ENCODE peak calls at places on chromosomes 12 and 14, in four cellular contexts. R is gastrocnemius medialis, H is upper lobe of right lung, V is GM23338. X is an unnamed sample. For H3K4me1 and H3K27me3, the result is how much of the 10 kb centered on the place peaks cover.

GRCh38 chr12:122022393-122023338 is 982 bp downstream of the BCL7A start:
- DNase-seq in V (peak), R (no peak), H (peak), X (no peak)

GRCh38 chr12:57983150-57983857 is 41.9 kb downstream of the ATP23 start:
- DNase-seq in V (peak), H (no peak), R (no peak), X (peak)

GRCh38 chr14:72741836-72742681 is 151.8 kb downstream of the DPF3 start:
- DNase-seq in H (no peak), V (peak), R (no peak), X (peak)

GRCh38 chr12:76008438-76008837 is 23.1 kb downstream of the PHLDA1 start:
- DNase-seq in R (no peak), V (no peak), H (no peak), X (no peak)

GRCh38 chr14:60722163-60722835 is 1.9 kb downstream of the SIX4 start:
- DNase-seq in R (peak), H (peak), V (peak), X (peak)

GRCh38 chr14:41299924-41300323 is 306.8 kb upstream of the LRFN5 start:
- DNase-seq in R (no peak), V (peak), H (no peak), X (no peak)

GRCh38 chr12:46299846-46300245 is 31.0 kb upstream of the SLC38A1 start:
- DNase-seq in V (no peak), R (no peak), H (no peak), X (no peak)

GRCh38 chr14:103878180-103878579 is 30.8 kb upstream of the PPP1R13B start:
- DNase-seq in H (no peak), R (no peak), V (no peak), X (no peak)

GRCh38 chr12:65237153-65237552 is 41.3 kb upstream of the MSRB3 start:
- DNase-seq in V (no peak), R (no peak), H (no peak), X (no peak)

GRCh38 chr14:28344381-28344780 is 422.2 kb upstream of the FOXG1 start:
- DNase-seq in V (no peak), H (no peak), R (no peak), X (no peak)

GRCh38 chr14:101889366-101889765 is 75.0 kb upstream of the DYNC1H1 start:
- DNase-seq in H (peak), R (no peak), V (no peak), X (no peak)

GRCh38 chr14:80212025-80212402 is 710 bp upstream of the DIO2 start:
- DNase-seq in R (no peak), H (no peak), V (peak), X (no peak)

GRCh38 chr12:7060353-7060954 is at the start of gene C1S:
- DNase-seq in R (peak), H (peak), V (peak), X (peak)

GRCh38 chr12:98126637-98127335 is 388.6 kb upstream of the TMPO start:
- DNase-seq in V (no peak), H (no peak), R (no peak), X (peak)

GRCh38 chr14:32286602-32287001 is 42.5 kb upstream of the AKAP6 start:
- DNase-seq in H (no peak), R (no peak), V (no peak), X (no peak)

GRCh38 chr12:4275869-4276253 is 2.3 kb downstream of the CCND2 start:
- DNase-seq in R (no peak), H (no peak), V (peak), X (no peak)

GRCh38 chr12:93146278-93146939 is 217.3 kb upstream of the EEA1 start:
- DNase-seq in V (no peak), R (no peak), H (no peak), X (no peak)

GRCh38 chr12:39332661-39333175 is 110.2 kb downstream of the KIF21A start:
- DNase-seq in R (no peak), H (no peak), V (no peak), X (no peak)

GRCh38 chr12:125038976-125039625 is 26.1 kb upstream of the AACS start:
- DNase-seq in V (no peak), R (no peak), H (no peak), X (no peak)

GRCh38 chr12:65889144-65889880 is 65.0 kb downstream of the HMGA2 start:
- DNase-seq in V (no peak), H (no peak), R (no peak), X (no peak)

GRCh38 chr14:75934998-75935628 is 46.7 kb downstream of the TGFB3 start:
- DNase-seq in H (no peak), V (no peak), R (no peak), X (no peak)
- TF ChIP-seq CTCF in H (no peak), V (no peak), R (no peak), X (no peak)

GRCh38 chr14:91368681-91369416 is 48.8 kb downstream of the CCDC88C start:
- DNase-seq in H (no peak), V (no peak), R (no peak), X (no peak)

GRCh38 chr14:91367173-91368171 is 50.1 kb downstream of the CCDC88C start:
- DNase-seq in R (no peak), V (no peak), H (peak), X (no peak)

GRCh38 chr14:91364524-91365270 is 52.9 kb downstream of the CCDC88C start:
- DNase-seq in V (no peak), R (no peak), H (no peak), X (no peak)

GRCh38 chr14:91365552-91365951 is 52.1 kb downstream of the CCDC88C start:
- DNase-seq in H (no peak), R (no peak), V (no peak), X (no peak)

DNA sequence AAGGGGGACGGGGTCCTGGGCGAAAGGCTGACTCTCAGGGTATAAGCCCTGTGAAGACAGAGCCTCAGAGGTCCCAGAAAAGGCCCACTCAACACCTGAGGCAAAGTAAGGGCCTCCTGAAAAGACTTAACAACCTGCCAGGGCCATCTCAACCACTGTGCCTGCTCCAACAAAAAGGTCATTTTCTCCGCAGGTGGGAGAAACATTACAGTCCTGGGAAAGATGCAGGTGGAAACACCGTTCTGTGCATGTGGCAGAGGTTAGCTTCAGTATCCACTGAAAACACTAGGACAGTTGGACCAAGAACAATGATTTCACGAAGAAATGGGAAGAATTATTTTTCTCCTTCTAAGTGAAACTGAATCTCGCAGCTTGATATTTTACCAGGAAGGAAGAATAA is 50.9 kb downstream of the CCDC88C start:
- DNase-seq in V (no peak), H (no peak), R (no peak), X (no peak)
- H3K4me1 ChIP-seq in V (under half), H (half or more), R (under half), X (under half)

DNA sequence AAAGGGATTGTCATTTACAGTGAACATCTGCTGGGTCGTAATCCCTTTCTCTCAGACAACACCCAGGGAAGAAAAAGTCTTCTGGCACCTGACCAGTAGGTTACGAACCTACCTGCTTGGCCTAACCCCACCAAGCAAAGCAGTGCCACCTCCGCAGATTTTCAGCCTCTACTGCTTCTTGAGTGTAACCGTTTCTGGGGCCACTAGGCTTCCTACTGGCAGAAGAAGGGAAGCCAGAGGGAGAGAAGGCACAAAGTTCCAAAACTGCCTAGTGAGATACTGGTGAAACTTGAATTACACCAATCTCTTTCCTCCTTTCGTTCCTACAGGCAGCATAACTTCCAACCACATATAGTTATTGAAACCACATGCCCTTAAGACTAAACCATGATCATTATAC is 383.6 kb downstream of the BCAT1 start:
- DNase-seq in R (no peak), V (peak), H (no peak), X (no peak)
- H3K27me3 ChIP-seq in R (under half), V (under half), H (under half), X (under half)

DNA sequence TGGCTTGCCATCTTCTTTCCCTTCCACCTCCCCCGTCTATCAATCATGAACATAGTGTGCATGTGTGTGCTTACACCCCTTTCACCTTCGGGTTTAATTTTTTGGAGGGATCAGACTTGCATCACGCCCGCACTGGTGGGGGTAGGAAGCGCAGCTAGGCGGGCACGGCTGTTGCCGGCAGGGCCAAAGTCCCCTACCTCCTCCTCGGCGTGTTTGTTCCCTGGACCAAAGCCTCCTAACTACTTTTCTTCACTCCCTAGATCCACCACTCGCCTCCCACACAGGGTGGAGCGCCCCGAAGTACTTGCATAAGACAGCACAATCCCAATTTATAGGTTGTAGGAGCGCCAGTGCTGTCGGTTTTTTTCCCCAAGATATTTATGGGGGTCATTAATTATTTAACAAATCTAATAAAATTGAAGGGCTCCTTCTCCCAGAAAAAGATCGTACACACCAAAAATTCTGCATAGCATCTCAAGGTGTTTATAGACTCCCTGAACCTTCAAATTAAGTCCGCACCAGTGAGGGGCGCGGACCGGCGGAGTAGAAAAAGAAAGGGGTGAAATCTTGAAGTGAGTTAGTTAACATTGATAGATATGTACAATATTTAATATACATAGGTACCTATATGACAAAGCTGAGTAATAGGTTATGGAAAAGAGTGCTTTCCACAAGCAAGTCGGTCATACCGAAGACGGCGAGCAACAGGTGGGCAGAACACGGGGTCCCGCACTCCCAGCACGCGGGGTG is 714 bp downstream of the PKP2 start:
- DNase-seq in R (no peak), H (no peak), V (peak), X (peak)
- TF ChIP-seq CTCF in R (no peak), H (no peak), V (peak), X (no peak)

GRCh38 chr12:63853978-63854377 is 9.5 kb downstream of the SRGAP1 start:
- DNase-seq in R (no peak), V (no peak), H (no peak), X (no peak)

GRCh38 chr12:63857771-63858670 is 13.5 kb downstream of the SRGAP1 start:
- DNase-seq in R (no peak), H (no peak), V (no peak), X (no peak)

GRCh38 chr12:63849641-63850040 is 5.1 kb downstream of the SRGAP1 start:
- DNase-seq in R (no peak), H (no peak), V (no peak), X (no peak)

GRCh38 chr12:63855299-63855698 is 10.8 kb downstream of the SRGAP1 start:
- DNase-seq in V (no peak), R (no peak), H (no peak), X (no peak)
- H3K4me1 ChIP-seq in V (under half), R (under half), H (under half), X (under half)

GRCh38 chr12:113477842-113478215 is 6.2 kb upstream of the LHX5 start:
- DNase-seq in R (no peak), H (no peak), V (no peak), X (no peak)
- H3K27me3 ChIP-seq in R (half or more), H (half or more), V (half or more), X (under half)

DNA sequence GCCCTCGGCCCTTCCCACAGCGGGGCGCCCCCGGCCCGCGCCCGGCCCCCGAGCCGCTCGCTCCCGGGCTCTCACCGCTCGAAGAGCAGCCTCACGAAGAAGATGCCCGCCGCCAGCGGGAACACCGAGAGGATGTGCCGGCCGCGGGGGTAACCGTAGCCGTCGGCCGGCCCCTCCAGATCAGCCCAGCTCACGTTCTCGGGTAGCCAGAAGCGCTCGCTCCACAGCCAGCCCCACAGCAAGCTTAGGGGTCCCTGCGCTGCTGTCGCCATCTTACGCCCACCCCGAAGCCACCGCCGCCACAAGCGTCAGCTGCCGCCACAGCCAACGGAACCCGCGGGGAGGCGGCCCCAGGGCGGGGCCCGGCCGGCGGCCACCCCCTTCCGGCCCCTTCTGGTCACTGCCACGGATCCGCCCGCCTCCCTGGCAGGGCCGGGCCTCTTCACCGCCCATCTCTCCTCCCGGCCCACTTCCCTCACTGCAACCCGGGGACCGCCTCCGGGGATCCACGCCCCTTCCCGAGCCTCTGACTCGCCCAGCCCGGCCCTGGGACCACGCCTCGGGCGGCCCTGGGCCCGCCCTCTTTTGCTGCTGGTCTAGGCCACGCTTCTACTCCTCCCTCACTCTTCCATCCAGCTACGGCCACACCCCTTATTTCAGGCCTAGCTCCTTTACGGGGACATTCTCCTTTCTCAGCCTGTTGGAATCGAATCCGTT is at the start of gene CERS5:
- DNase-seq in V (peak), H (peak), R (peak), X (peak)
- TF ChIP-seq CTCF in V (no peak), H (peak), R (peak), X (peak)

GRCh38 chr12:1591543-1591942 is 2.8 kb downstream of the FBXL14 start:
- DNase-seq in H (no peak), R (no peak), V (no peak), X (no peak)

GRCh38 chr12:1587927-1588573 is 6.3 kb downstream of the FBXL14 start:
- DNase-seq in V (peak), H (no peak), R (no peak), X (no peak)

GRCh38 chr12:1590083-1590979 is 4.0 kb downstream of the FBXL14 start:
- DNase-seq in H (no peak), R (no peak), V (peak), X (peak)

GRCh38 chr12:1591029-1591428 is 3.4 kb downstream of the FBXL14 start:
- DNase-seq in H (no peak), R (no peak), V (no peak), X (no peak)

GRCh38 chr12:1588574-1588944 is 5.8 kb downstream of the FBXL14 start:
- DNase-seq in R (no peak), H (no peak), V (no peak), X (no peak)
- H3K4me1 ChIP-seq in R (half or more), H (under half), V (under half), X (under half)

GRCh38 chr14:47674148-47674545 is 1.3 kb downstream of the MDGA2 start:
- DNase-seq in H (no peak), V (peak), R (no peak), X (no peak)
- H3K27me3 ChIP-seq in H (half or more), V (half or more), R (under half), X (under half)

GRCh38 chr12:110345176-110345651 is 58.3 kb downstream of the ANAPC7 start:
- DNase-seq in R (no peak), V (no peak), H (no peak), X (no peak)
- TF ChIP-seq CTCF in R (no peak), V (no peak), H (no peak), X (no peak)